ENCODE peak calls at places on chromosomes 3 and 15, in seven cellular contexts. One of them, this sample, is unnamed.

GRCh38 chr3:52346623-52347530 is 30.8 kb downstream of the DNAH1 start:
- DNase-seq in CD8-positive, alpha-beta memory T cell: peak
- DNase-seq in activated naive CD8-positive, alpha-beta T cell treated with anti-CD3 and anti-CD28 coated beads, Interleukin-2, amount 50 U/mL, for 16 hours: no peak
- DNase-seq in Calu3: no peak
- DNase-seq in iris pigment epithelial cell: peak
- DNase-seq in dorsolateral prefrontal cortex: no peak
- DNase-seq in AML-193: no peak
- DNase-seq in this sample: no peak

GRCh38 chr15:52292780-52293392 is 2.7 kb downstream of the MYO5C start:
- DNase-seq in AML-193: no peak
- DNase-seq in dorsolateral prefrontal cortex: no peak
- DNase-seq in activated naive CD8-positive, alpha-beta T cell treated with anti-CD3 and anti-CD28 coated beads, Interleukin-2, amount 50 U/mL, for 16 hours: no peak
- DNase-seq in Calu3: no peak
- DNase-seq in CD8-positive, alpha-beta memory T cell: no peak
- DNase-seq in iris pigment epithelial cell: no peak
- DNase-seq in this sample: no peak

GRCh38 chr3:129613205-129613740 is 6.8 kb upstream of the PLXND1 start:
- DNase-seq in CD8-positive, alpha-beta memory T cell: no peak
- DNase-seq in dorsolateral prefrontal cortex: no peak
- DNase-seq in Calu3: no peak
- DNase-seq in activated naive CD8-positive, alpha-beta T cell treated with anti-CD3 and anti-CD28 coated beads, Interleukin-2, amount 50 U/mL, for 16 hours: no peak
- DNase-seq in AML-193: no peak
- DNase-seq in iris pigment epithelial cell: no peak
- DNase-seq in this sample: no peak

GRCh38 chr15:25876231-25877140 is 13.4 kb upstream of the ATP10A start:
- DNase-seq in AML-193: no peak
- DNase-seq in CD8-positive, alpha-beta memory T cell: no peak
- DNase-seq in dorsolateral prefrontal cortex: no peak
- DNase-seq in activated naive CD8-positive, alpha-beta T cell treated with anti-CD3 and anti-CD28 coated beads, Interleukin-2, amount 50 U/mL, for 16 hours: no peak
- DNase-seq in Calu3: no peak
- DNase-seq in iris pigment epithelial cell: no peak
- DNase-seq in this sample: no peak

GRCh38 chr15:99502182-99502581 is 63.6 kb upstream of the MEF2A start:
- DNase-seq in CD8-positive, alpha-beta memory T cell: no peak
- DNase-seq in Calu3: no peak
- DNase-seq in AML-193: no peak
- DNase-seq in dorsolateral prefrontal cortex: no peak
- DNase-seq in activated naive CD8-positive, alpha-beta T cell treated with anti-CD3 and anti-CD28 coated beads, Interleukin-2, amount 50 U/mL, for 16 hours: no peak
- DNase-seq in iris pigment epithelial cell: no peak
- DNase-seq in this sample: no peak

GRCh38 chr15:69666441-69666882 is 213.8 kb downstream of the RPLP1 start:
- DNase-seq in iris pigment epithelial cell: peak
- DNase-seq in CD8-positive, alpha-beta memory T cell: peak
- DNase-seq in AML-193: peak
- DNase-seq in activated naive CD8-positive, alpha-beta T cell treated with anti-CD3 and anti-CD28 coated beads, Interleukin-2, amount 50 U/mL, for 16 hours: no peak
- DNase-seq in Calu3: no peak
- DNase-seq in dorsolateral prefrontal cortex: peak
- DNase-seq in this sample: no peak

GRCh38 chr3:9399746-9400145 is 2.3 kb downstream of the SETD5 start:
- DNase-seq in CD8-positive, alpha-beta memory T cell: no peak
- DNase-seq in AML-193: peak
- DNase-seq in iris pigment epithelial cell: peak
- DNase-seq in Calu3: peak
- DNase-seq in activated naive CD8-positive, alpha-beta T cell treated with anti-CD3 and anti-CD28 coated beads, Interleukin-2, amount 50 U/mL, for 16 hours: no peak
- DNase-seq in dorsolateral prefrontal cortex: peak
- DNase-seq in this sample: no peak

GRCh38 chr3:113698891-113699465 is 2.5 kb upstream of the USF3 start:
- DNase-seq in AML-193: no peak
- DNase-seq in activated naive CD8-positive, alpha-beta T cell treated with anti-CD3 and anti-CD28 coated beads, Interleukin-2, amount 50 U/mL, for 16 hours: no peak
- DNase-seq in CD8-positive, alpha-beta memory T cell: no peak
- DNase-seq in Calu3: peak
- DNase-seq in dorsolateral prefrontal cortex: no peak
- DNase-seq in iris pigment epithelial cell: peak
- DNase-seq in this sample: no peak

GRCh38 chr3:100982710-100983109 is 10.5 kb downstream of the ABI3BP start:
- DNase-seq in dorsolateral prefrontal cortex: no peak
- DNase-seq in Calu3: no peak
- DNase-seq in AML-193: no peak
- DNase-seq in iris pigment epithelial cell: peak
- DNase-seq in CD8-positive, alpha-beta memory T cell: no peak
- DNase-seq in activated naive CD8-positive, alpha-beta T cell treated with anti-CD3 and anti-CD28 coated beads, Interleukin-2, amount 50 U/mL, for 16 hours: no peak
- DNase-seq in this sample: no peak

GRCh38 chr3:70488816-70489215 is 176.4 kb upstream of the MDFIC2 start:
- DNase-seq in activated naive CD8-positive, alpha-beta T cell treated with anti-CD3 and anti-CD28 coated beads, Interleukin-2, amount 50 U/mL, for 16 hours: no peak
- DNase-seq in iris pigment epithelial cell: no peak
- DNase-seq in AML-193: no peak
- DNase-seq in dorsolateral prefrontal cortex: no peak
- DNase-seq in Calu3: no peak
- DNase-seq in CD8-positive, alpha-beta memory T cell: no peak
- DNase-seq in this sample: no peak

GRCh38 chr3:41881233-41881821 is 80.6 kb downstream of the ULK4 start:
- DNase-seq in CD8-positive, alpha-beta memory T cell: no peak
- DNase-seq in activated naive CD8-positive, alpha-beta T cell treated with anti-CD3 and anti-CD28 coated beads, Interleukin-2, amount 50 U/mL, for 16 hours: no peak
- DNase-seq in AML-193: peak
- DNase-seq in Calu3: peak
- DNase-seq in dorsolateral prefrontal cortex: no peak
- DNase-seq in iris pigment epithelial cell: peak
- DNase-seq in this sample: peak

GRCh38 chr3:123034120-123034519 is 6.6 kb upstream of the SEMA5B start:
- DNase-seq in CD8-positive, alpha-beta memory T cell: no peak
- DNase-seq in AML-193: no peak
- DNase-seq in iris pigment epithelial cell: no peak
- DNase-seq in activated naive CD8-positive, alpha-beta T cell treated with anti-CD3 and anti-CD28 coated beads, Interleukin-2, amount 50 U/mL, for 16 hours: no peak
- DNase-seq in Calu3: no peak
- DNase-seq in dorsolateral prefrontal cortex: no peak
- DNase-seq in this sample: no peak

GRCh38 chr3:114764056-114764492 is 383.0 kb downstream of the ZBTB20 start:
- DNase-seq in CD8-positive, alpha-beta memory T cell: peak
- DNase-seq in iris pigment epithelial cell: peak
- DNase-seq in dorsolateral prefrontal cortex: no peak
- DNase-seq in activated naive CD8-positive, alpha-beta T cell treated with anti-CD3 and anti-CD28 coated beads, Interleukin-2, amount 50 U/mL, for 16 hours: no peak
- DNase-seq in AML-193: no peak
- DNase-seq in Calu3: no peak
- DNase-seq in this sample: no peak

GRCh38 chr3:9122732-9123364 is 126.6 kb downstream of the SRGAP3 start:
- DNase-seq in iris pigment epithelial cell: no peak
- DNase-seq in activated naive CD8-positive, alpha-beta T cell treated with anti-CD3 and anti-CD28 coated beads, Interleukin-2, amount 50 U/mL, for 16 hours: no peak
- DNase-seq in CD8-positive, alpha-beta memory T cell: no peak
- DNase-seq in AML-193: no peak
- DNase-seq in Calu3: no peak
- DNase-seq in dorsolateral prefrontal cortex: no peak
- DNase-seq in this sample: no peak

GRCh38 chr3:187828571-187829452 is 83.5 kb upstream of the BCL6 start:
- DNase-seq in activated naive CD8-positive, alpha-beta T cell treated with anti-CD3 and anti-CD28 coated beads, Interleukin-2, amount 50 U/mL, for 16 hours: no peak
- DNase-seq in iris pigment epithelial cell: no peak
- DNase-seq in Calu3: no peak
- DNase-seq in CD8-positive, alpha-beta memory T cell: no peak
- DNase-seq in dorsolateral prefrontal cortex: no peak
- DNase-seq in AML-193: no peak
- DNase-seq in this sample: peak

GRCh38 chr3:134294302-134294925 is 43.8 kb upstream of the RYK start:
- DNase-seq in dorsolateral prefrontal cortex: no peak
- DNase-seq in iris pigment epithelial cell: no peak
- DNase-seq in Calu3: no peak
- DNase-seq in CD8-positive, alpha-beta memory T cell: peak
- DNase-seq in AML-193: no peak
- DNase-seq in activated naive CD8-positive, alpha-beta T cell treated with anti-CD3 and anti-CD28 coated beads, Interleukin-2, amount 50 U/mL, for 16 hours: peak
- DNase-seq in this sample: peak

GRCh38 chr3:110815008-110815583 is 256.5 kb upstream of the NECTIN3 start:
- DNase-seq in dorsolateral prefrontal cortex: no peak
- DNase-seq in iris pigment epithelial cell: peak
- DNase-seq in AML-193: no peak
- DNase-seq in CD8-positive, alpha-beta memory T cell: no peak
- DNase-seq in activated naive CD8-positive, alpha-beta T cell treated with anti-CD3 and anti-CD28 coated beads, Interleukin-2, amount 50 U/mL, for 16 hours: no peak
- DNase-seq in Calu3: no peak
- DNase-seq in this sample: no peak

GRCh38 chr3:71127463-71128243 is 455.9 kb downstream of the FOXP1 start:
- DNase-seq in dorsolateral prefrontal cortex: no peak
- DNase-seq in Calu3: no peak
- DNase-seq in AML-193: peak
- DNase-seq in iris pigment epithelial cell: peak
- DNase-seq in CD8-positive, alpha-beta memory T cell: no peak
- DNase-seq in activated naive CD8-positive, alpha-beta T cell treated with anti-CD3 and anti-CD28 coated beads, Interleukin-2, amount 50 U/mL, for 16 hours: no peak
- DNase-seq in this sample: no peak

GRCh38 chr3:45226206-45226915 is at the start of gene TMEM158:
- DNase-seq in CD8-positive, alpha-beta memory T cell: peak
- DNase-seq in iris pigment epithelial cell: peak
- DNase-seq in activated naive CD8-positive, alpha-beta T cell treated with anti-CD3 and anti-CD28 coated beads, Interleukin-2, amount 50 U/mL, for 16 hours: peak
- DNase-seq in AML-193: peak
- DNase-seq in dorsolateral prefrontal cortex: peak
- DNase-seq in Calu3: peak
- DNase-seq in this sample: peak

GRCh38 chr15:97052526-97052925 is 722.0 kb downstream of the NR2F2 start:
- DNase-seq in CD8-positive, alpha-beta memory T cell: no peak
- DNase-seq in activated naive CD8-positive, alpha-beta T cell treated with anti-CD3 and anti-CD28 coated beads, Interleukin-2, amount 50 U/mL, for 16 hours: no peak
- DNase-seq in iris pigment epithelial cell: no peak
- DNase-seq in AML-193: no peak
- DNase-seq in Calu3: no peak
- DNase-seq in dorsolateral prefrontal cortex: no peak
- DNase-seq in this sample: no peak

GRCh38 chr15:80404719-80405553 is 754 bp downstream of the ARNT2 start:
- DNase-seq in CD8-positive, alpha-beta memory T cell: no peak
- DNase-seq in activated naive CD8-positive, alpha-beta T cell treated with anti-CD3 and anti-CD28 coated beads, Interleukin-2, amount 50 U/mL, for 16 hours: no peak
- DNase-seq in Calu3: peak
- DNase-seq in dorsolateral prefrontal cortex: peak
- DNase-seq in AML-193: no peak
- DNase-seq in iris pigment epithelial cell: no peak
- DNase-seq in this sample: no peak

GRCh38 chr15:98292442-98293240 is 332.1 kb downstream of the ARRDC4 start:
- DNase-seq in activated naive CD8-positive, alpha-beta T cell treated with anti-CD3 and anti-CD28 coated beads, Interleukin-2, amount 50 U/mL, for 16 hours: no peak
- DNase-seq in CD8-positive, alpha-beta memory T cell: no peak
- DNase-seq in AML-193: peak
- DNase-seq in iris pigment epithelial cell: peak
- DNase-seq in dorsolateral prefrontal cortex: peak
- DNase-seq in Calu3: peak
- DNase-seq in this sample: no peak

GRCh38 chr15:92869263-92869940 is 30.7 kb upstream of the CHD2 start:
- DNase-seq in iris pigment epithelial cell: peak
- DNase-seq in Calu3: no peak
- DNase-seq in AML-193: no peak
- DNase-seq in activated naive CD8-positive, alpha-beta T cell treated with anti-CD3 and anti-CD28 coated beads, Interleukin-2, amount 50 U/mL, for 16 hours: no peak
- DNase-seq in CD8-positive, alpha-beta memory T cell: no peak
- DNase-seq in dorsolateral prefrontal cortex: no peak
- DNase-seq in this sample: no peak

GRCh38 chr3:150242220-150242938 is 165.7 kb upstream of the TSC22D2 start:
- DNase-seq in dorsolateral prefrontal cortex: no peak
- DNase-seq in iris pigment epithelial cell: peak
- DNase-seq in CD8-positive, alpha-beta memory T cell: no peak
- DNase-seq in Calu3: no peak
- DNase-seq in AML-193: no peak
- DNase-seq in activated naive CD8-positive, alpha-beta T cell treated with anti-CD3 and anti-CD28 coated beads, Interleukin-2, amount 50 U/mL, for 16 hours: no peak
- DNase-seq in this sample: no peak

GRCh38 chr3:191378142-191378541 is 47.8 kb upstream of the UTS2B start:
- DNase-seq in activated naive CD8-positive, alpha-beta T cell treated with anti-CD3 and anti-CD28 coated beads, Interleukin-2, amount 50 U/mL, for 16 hours: no peak
- DNase-seq in CD8-positive, alpha-beta memory T cell: no peak
- DNase-seq in iris pigment epithelial cell: peak
- DNase-seq in dorsolateral prefrontal cortex: no peak
- DNase-seq in Calu3: no peak
- DNase-seq in AML-193: no peak
- DNase-seq in this sample: no peak

GRCh38 chr15:96160800-96161199 is 169.7 kb upstream of the NR2F2 start:
- DNase-seq in AML-193: no peak
- DNase-seq in Calu3: no peak
- DNase-seq in activated naive CD8-positive, alpha-beta T cell treated with anti-CD3 and anti-CD28 coated beads, Interleukin-2, amount 50 U/mL, for 16 hours: no peak
- DNase-seq in dorsolateral prefrontal cortex: no peak
- DNase-seq in CD8-positive, alpha-beta memory T cell: no peak
- DNase-seq in iris pigment epithelial cell: no peak
- DNase-seq in this sample: no peak

GRCh38 chr3:122728756-122729514 is 48.3 kb downstream of the PARP14 start:
- DNase-seq in CD8-positive, alpha-beta memory T cell: no peak
- DNase-seq in AML-193: no peak
- DNase-seq in dorsolateral prefrontal cortex: no peak
- DNase-seq in Calu3: no peak
- DNase-seq in iris pigment epithelial cell: no peak
- DNase-seq in activated naive CD8-positive, alpha-beta T cell treated with anti-CD3 and anti-CD28 coated beads, Interleukin-2, amount 50 U/mL, for 16 hours: no peak
- DNase-seq in this sample: no peak